ENCODE peak calls at places on chromosomes 13 and 19, in nine cellular contexts. One of them, this sample, is unnamed.

GRCh38 chr19:45496349-45496953 is 396 bp downstream of the RTN2 start:
- ATAC-seq in natural killer cell: peak
- ATAC-seq in aorta: peak
- ATAC-seq in heart left ventricle: peak
- ATAC-seq in naive thymus-derived CD8-positive, alpha-beta T cell: peak
- ATAC-seq in Right ventricle myocardium inferior: peak
- ATAC-seq in left lung: peak
- ATAC-seq in HepG2: peak
- ATAC-seq in CD4-positive, CD25-positive, alpha-beta regulatory T cell: no peak
- ATAC-seq in this sample: peak

GRCh38 chr19:10552596-10553053 is 8.9 kb downstream of the ATG4D start:
- ATAC-seq in natural killer cell: peak
- ATAC-seq in aorta: peak
- ATAC-seq in heart left ventricle: peak
- ATAC-seq in naive thymus-derived CD8-positive, alpha-beta T cell: no peak
- ATAC-seq in Right ventricle myocardium inferior: peak
- ATAC-seq in left lung: peak
- ATAC-seq in HepG2: peak
- ATAC-seq in CD4-positive, CD25-positive, alpha-beta regulatory T cell: no peak
- ATAC-seq in this sample: no peak

GRCh38 chr13:113771709-113772331 is 12.8 kb downstream of the TMEM255B start:
- ATAC-seq in natural killer cell: peak
- ATAC-seq in aorta: no peak
- ATAC-seq in heart left ventricle: no peak
- ATAC-seq in naive thymus-derived CD8-positive, alpha-beta T cell: no peak
- ATAC-seq in Right ventricle myocardium inferior: no peak
- ATAC-seq in left lung: no peak
- ATAC-seq in HepG2: no peak
- ATAC-seq in CD4-positive, CD25-positive, alpha-beta regulatory T cell: peak
- ATAC-seq in this sample: no peak

GRCh38 chr13:23963947-23964346 is 66.6 kb upstream of the C1QTNF9B start:
- ATAC-seq in natural killer cell: no peak
- ATAC-seq in aorta: no peak
- ATAC-seq in heart left ventricle: no peak
- ATAC-seq in naive thymus-derived CD8-positive, alpha-beta T cell: no peak
- ATAC-seq in Right ventricle myocardium inferior: no peak
- ATAC-seq in left lung: no peak
- ATAC-seq in HepG2: no peak
- ATAC-seq in CD4-positive, CD25-positive, alpha-beta regulatory T cell: no peak
- ATAC-seq in this sample: no peak

GRCh38 chr13:20188649-20189553 is 3.8 kb downstream of the GJB2 start:
- ATAC-seq in natural killer cell: no peak
- ATAC-seq in aorta: no peak
- ATAC-seq in heart left ventricle: no peak
- ATAC-seq in naive thymus-derived CD8-positive, alpha-beta T cell: no peak
- ATAC-seq in Right ventricle myocardium inferior: no peak
- ATAC-seq in left lung: no peak
- ATAC-seq in HepG2: peak
- ATAC-seq in CD4-positive, CD25-positive, alpha-beta regulatory T cell: no peak
- ATAC-seq in this sample: no peak

GRCh38 chr19:40811478-40812341 is 12.7 kb downstream of the EGLN2 start:
- ATAC-seq in natural killer cell: no peak
- ATAC-seq in aorta: no peak
- ATAC-seq in heart left ventricle: no peak
- ATAC-seq in naive thymus-derived CD8-positive, alpha-beta T cell: peak
- ATAC-seq in Right ventricle myocardium inferior: no peak
- ATAC-seq in left lung: no peak
- ATAC-seq in HepG2: no peak
- ATAC-seq in CD4-positive, CD25-positive, alpha-beta regulatory T cell: no peak
- ATAC-seq in this sample: no peak

GRCh38 chr19:39845621-39846175 is 481 bp downstream of the FBL start:
- ATAC-seq in natural killer cell: peak
- ATAC-seq in aorta: peak
- ATAC-seq in heart left ventricle: peak
- ATAC-seq in naive thymus-derived CD8-positive, alpha-beta T cell: peak
- ATAC-seq in Right ventricle myocardium inferior: no peak
- ATAC-seq in left lung: peak
- ATAC-seq in HepG2: peak
- ATAC-seq in CD4-positive, CD25-positive, alpha-beta regulatory T cell: no peak
- ATAC-seq in this sample: no peak

GRCh38 chr13:113328851-113329250 is 31.8 kb downstream of the LAMP1 start:
- ATAC-seq in natural killer cell: no peak
- ATAC-seq in aorta: no peak
- ATAC-seq in heart left ventricle: no peak
- ATAC-seq in naive thymus-derived CD8-positive, alpha-beta T cell: no peak
- ATAC-seq in Right ventricle myocardium inferior: no peak
- ATAC-seq in left lung: no peak
- ATAC-seq in HepG2: no peak
- ATAC-seq in CD4-positive, CD25-positive, alpha-beta regulatory T cell: no peak
- ATAC-seq in this sample: no peak

GRCh38 chr19:45863335-45863839 is 440 bp upstream of the SYMPK start:
- ATAC-seq in natural killer cell: no peak
- ATAC-seq in aorta: no peak
- ATAC-seq in heart left ventricle: no peak
- ATAC-seq in naive thymus-derived CD8-positive, alpha-beta T cell: no peak
- ATAC-seq in Right ventricle myocardium inferior: no peak
- ATAC-seq in left lung: no peak
- ATAC-seq in HepG2: peak
- ATAC-seq in CD4-positive, CD25-positive, alpha-beta regulatory T cell: no peak
- ATAC-seq in this sample: no peak

GRCh38 chr19:6126335-6126974 is 9.0 kb upstream of the ACSBG2 start:
- ATAC-seq in natural killer cell: no peak
- ATAC-seq in aorta: no peak
- ATAC-seq in heart left ventricle: peak
- ATAC-seq in naive thymus-derived CD8-positive, alpha-beta T cell: peak
- ATAC-seq in Right ventricle myocardium inferior: peak
- ATAC-seq in left lung: peak
- ATAC-seq in HepG2: peak
- ATAC-seq in CD4-positive, CD25-positive, alpha-beta regulatory T cell: no peak
- ATAC-seq in this sample: no peak

GRCh38 chr13:77230560-77230959 is 96.3 kb downstream of the MYCBP2 start:
- ATAC-seq in natural killer cell: no peak
- ATAC-seq in aorta: no peak
- ATAC-seq in heart left ventricle: no peak
- ATAC-seq in naive thymus-derived CD8-positive, alpha-beta T cell: no peak
- ATAC-seq in Right ventricle myocardium inferior: no peak
- ATAC-seq in left lung: no peak
- ATAC-seq in HepG2: no peak
- ATAC-seq in CD4-positive, CD25-positive, alpha-beta regulatory T cell: no peak
- ATAC-seq in this sample: no peak

GRCh38 chr13:106143930-106144709 is 391.3 kb downstream of the EFNB2 start:
- ATAC-seq in natural killer cell: no peak
- ATAC-seq in aorta: no peak
- ATAC-seq in heart left ventricle: no peak
- ATAC-seq in naive thymus-derived CD8-positive, alpha-beta T cell: no peak
- ATAC-seq in Right ventricle myocardium inferior: no peak
- ATAC-seq in left lung: peak
- ATAC-seq in HepG2: no peak
- ATAC-seq in CD4-positive, CD25-positive, alpha-beta regulatory T cell: no peak
- ATAC-seq in this sample: no peak

GRCh38 chr13:32139251-32139650 is 107.7 kb downstream of the FRY start:
- ATAC-seq in natural killer cell: no peak
- ATAC-seq in aorta: no peak
- ATAC-seq in heart left ventricle: no peak
- ATAC-seq in naive thymus-derived CD8-positive, alpha-beta T cell: no peak
- ATAC-seq in Right ventricle myocardium inferior: no peak
- ATAC-seq in left lung: no peak
- ATAC-seq in HepG2: peak
- ATAC-seq in CD4-positive, CD25-positive, alpha-beta regulatory T cell: no peak
- ATAC-seq in this sample: no peak

GRCh38 chr13:29693297-29693945 is 97.9 kb upstream of the SLC7A1 start:
- ATAC-seq in natural killer cell: no peak
- ATAC-seq in aorta: no peak
- ATAC-seq in heart left ventricle: no peak
- ATAC-seq in naive thymus-derived CD8-positive, alpha-beta T cell: no peak
- ATAC-seq in Right ventricle myocardium inferior: no peak
- ATAC-seq in left lung: peak
- ATAC-seq in HepG2: no peak
- ATAC-seq in CD4-positive, CD25-positive, alpha-beta regulatory T cell: no peak
- ATAC-seq in this sample: no peak

GRCh38 chr19:7665076-7665475 is 3.8 kb upstream of the RETN start:
- ATAC-seq in natural killer cell: no peak
- ATAC-seq in aorta: no peak
- ATAC-seq in heart left ventricle: no peak
- ATAC-seq in naive thymus-derived CD8-positive, alpha-beta T cell: no peak
- ATAC-seq in Right ventricle myocardium inferior: no peak
- ATAC-seq in left lung: no peak
- ATAC-seq in HepG2: no peak
- ATAC-seq in CD4-positive, CD25-positive, alpha-beta regulatory T cell: no peak
- ATAC-seq in this sample: no peak

GRCh38 chr13:44300895-44301638 is 72.6 kb upstream of the SERP2 start:
- ATAC-seq in natural killer cell: peak
- ATAC-seq in aorta: peak
- ATAC-seq in heart left ventricle: peak
- ATAC-seq in naive thymus-derived CD8-positive, alpha-beta T cell: no peak
- ATAC-seq in Right ventricle myocardium inferior: peak
- ATAC-seq in left lung: peak
- ATAC-seq in HepG2: peak
- ATAC-seq in CD4-positive, CD25-positive, alpha-beta regulatory T cell: peak
- ATAC-seq in this sample: peak

GRCh38 chr19:16207490-16208025 is 9.8 kb downstream of the AP1M1 start:
- ATAC-seq in natural killer cell: no peak
- ATAC-seq in aorta: no peak
- ATAC-seq in heart left ventricle: no peak
- ATAC-seq in naive thymus-derived CD8-positive, alpha-beta T cell: peak
- ATAC-seq in Right ventricle myocardium inferior: no peak
- ATAC-seq in left lung: no peak
- ATAC-seq in HepG2: no peak
- ATAC-seq in CD4-positive, CD25-positive, alpha-beta regulatory T cell: no peak
- ATAC-seq in this sample: no peak